ENCODE peak calls at places on chromosomes 11 and 22, in eight cellular contexts. J is endothelial cell, W is dorsolateral prefrontal cortex, Z is fibroblast of mammary gland, F is NCI-H1694 treated with DMSO at 0.1 percent for 48 hours, M is T-helper 2 cell, G is GM13977, Y is HFF-Myc. T is an unnamed sample.

GRCh38 chr11:762421-763072 is 14.7 kb downstream of the GATD1 start:
- DNase-seq in J (no peak), W (peak; percentile 86), Z (peak; percentile 91), F (peak; percentile 85), M (no peak), G (peak; percentile 17), Y (peak; percentile 72), T (no peak)

GRCh38 chr11:19055905-19056304 is 4.6 kb downstream of the MRGPRX2 start:
- DNase-seq in J (no peak), W (no peak), Z (no peak), F (no peak), M (no peak), G (no peak), Y (no peak), T (no peak)

GRCh38 chr11:83573097-83573496 is 286.9 kb upstream of the CCDC90B start:
- DNase-seq in J (no peak), W (no peak), Z (peak; percentile 85), F (no peak), M (no peak), G (no peak), Y (no peak), T (no peak)

GRCh38 chr11:34068098-34068497 is 16.6 kb downstream of the CAPRIN1 start:
- DNase-seq in J (no peak), W (no peak), Z (peak; percentile 62), F (no peak), M (no peak), G (no peak), Y (no peak), T (no peak)

GRCh38 chr11:128482512-128483191 is 104.7 kb downstream of the ETS1 start:
- DNase-seq in J (no peak), W (no peak), Z (peak; percentile 90), F (no peak), M (no peak), G (peak; percentile 30), Y (no peak), T (no peak)

GRCh38 chr11:70281114-70281729 is 10.7 kb downstream of the PPFIA1 start:
- DNase-seq in J (no peak), W (peak; percentile 33), Z (peak; percentile 80), F (no peak), M (no peak), G (no peak), Y (no peak), T (no peak)

GRCh38 chr11:126352163-126352562 is 3.3 kb upstream of the ST3GAL4 start:
- DNase-seq in J (no peak), W (no peak), Z (no peak), F (no peak), M (no peak), G (no peak), Y (no peak), T (peak; percentile 38)

GRCh38 chr22:30191049-30191701 is 55.4 kb downstream of the LIF start:
- DNase-seq in J (no peak), W (no peak), Z (no peak), F (no peak), M (no peak), G (no peak), Y (no peak), T (no peak)

GRCh38 chr11:12539570-12539969 is 134.7 kb upstream of the TEAD1 start:
- DNase-seq in J (no peak), W (no peak), Z (peak; percentile 98), F (no peak), M (no peak), G (no peak), Y (peak; percentile 86), T (no peak)

GRCh38 chr22:49871482-49871881 is 17.8 kb downstream of the ZBED4 start:
- DNase-seq in J (no peak), W (no peak), Z (peak; percentile 24), F (no peak), M (no peak), G (no peak), Y (no peak), T (no peak)

GRCh38 chr11:96863520-96863919 is 473.7 kb downstream of the JRKL start:
- DNase-seq in J (no peak), W (no peak), Z (no peak), F (no peak), M (no peak), G (no peak), Y (no peak), T (peak; percentile 92)

GRCh38 chr11:117458275-117459120 is 130.8 kb downstream of the CEP164 start:
- DNase-seq in J (no peak), W (peak; percentile 62), Z (no peak), F (no peak), M (no peak), G (peak; percentile 71), Y (no peak), T (no peak)

GRCh38 chr11:40140560-40140959 is 1318.9 kb downstream of the LRRC4C start:
- DNase-seq in J (no peak), W (no peak), Z (no peak), F (no peak), M (no peak), G (no peak), Y (no peak), T (no peak)

GRCh38 chr22:39959640-39960447 is at the start of gene TMA7B:
- DNase-seq in J (peak; percentile 42), W (peak; percentile 74), Z (peak; percentile 71), F (no peak), M (no peak), G (no peak), Y (peak; percentile 31), T (peak; percentile 82)

GRCh38 chr22:44936201-44936600 is 73.6 kb downstream of the PHF21B start:
- DNase-seq in J (no peak), W (no peak), Z (no peak), F (no peak), M (no peak), G (no peak), Y (no peak), T (no peak)

GRCh38 chr11:27718346-27718852 is 18.1 kb upstream of the BDNF start:
- DNase-seq in J (peak; percentile 24), W (peak; percentile 70), Z (peak; percentile 61), F (peak; percentile 21), M (no peak), G (no peak), Y (no peak), T (no peak)

GRCh38 chr11:76666408-76666807 is 4.1 kb downstream of the LRRC32 start:
- DNase-seq in J (peak; percentile 67), W (peak; percentile 16), Z (peak; percentile 20), F (no peak), M (no peak), G (no peak), Y (no peak), T (no peak)

GRCh38 chr22:38347181-38347943 is 30.1 kb upstream of the CSNK1E start:
- DNase-seq in J (no peak), W (no peak), Z (no peak), F (no peak), M (no peak), G (no peak), Y (no peak), T (peak; percentile 68)

GRCh38 chr11:66639066-66639813 is 737 bp downstream of the RBM4 start:
- DNase-seq in J (peak; percentile 20), W (no peak), Z (peak; percentile 43), F (no peak), M (no peak), G (no peak), Y (no peak), T (no peak)

GRCh38 chr11:32015435-32015834 is 75.4 kb upstream of the RCN1 start:
- DNase-seq in J (no peak), W (no peak), Z (no peak), F (no peak), M (no peak), G (no peak), Y (no peak), T (no peak)

GRCh38 chr11:34052608-34053160 is 1.2 kb downstream of the CAPRIN1 start:
- DNase-seq in J (peak; percentile 31), W (peak; percentile 44), Z (no peak), F (no peak), M (no peak), G (no peak), Y (no peak), T (no peak)

GRCh38 chr11:69320326-69320725 is 26.4 kb downstream of the MYEOV start:
- DNase-seq in J (no peak), W (no peak), Z (no peak), F (no peak), M (no peak), G (no peak), Y (no peak), T (no peak)